ENCODE peak calls at places on chromosome 19, in nine cellular contexts. One of them, this sample, is unnamed.

GRCh38 chr19:40521276-40521675 is 54.5 kb downstream of the SPTBN4 start:
- DNase-seq in uterus: no peak
- DNase-seq in neural progenitor cell: no peak
- DNase-seq in breast epithelium: no peak
- DNase-seq in lung: no peak
- DNase-seq in tibial artery: no peak
- DNase-seq in mammary epithelial cell: no peak
- DNase-seq in lower lobe of right lung: no peak
- DNase-seq in gastrocnemius medialis: no peak
- DNase-seq in this sample: no peak

GRCh38 chr19:7790416-7790815 is 27.4 kb downstream of the CLEC4M start:
- DNase-seq in uterus: no peak
- DNase-seq in neural progenitor cell: no peak
- DNase-seq in breast epithelium: no peak
- DNase-seq in lung: no peak
- DNase-seq in tibial artery: no peak
- DNase-seq in mammary epithelial cell: no peak
- DNase-seq in lower lobe of right lung: no peak
- DNase-seq in gastrocnemius medialis: no peak
- DNase-seq in this sample: no peak

GRCh38 chr19:35752746-35753350 is 4.0 kb downstream of the HSPB6 start:
- DNase-seq in uterus: no peak
- DNase-seq in neural progenitor cell: no peak
- DNase-seq in breast epithelium: no peak
- DNase-seq in lung: no peak
- DNase-seq in tibial artery: no peak
- DNase-seq in mammary epithelial cell: no peak
- DNase-seq in lower lobe of right lung: no peak
- DNase-seq in gastrocnemius medialis: no peak
- DNase-seq in this sample: no peak

GRCh38 chr19:36417752-36418286 is 625 bp downstream of the ZFP82 start:
- DNase-seq in uterus: no peak
- DNase-seq in neural progenitor cell: peak; percentile 63
- DNase-seq in breast epithelium: no peak
- DNase-seq in lung: no peak
- DNase-seq in tibial artery: no peak
- DNase-seq in mammary epithelial cell: no peak
- DNase-seq in lower lobe of right lung: no peak
- DNase-seq in gastrocnemius medialis: no peak
- DNase-seq in this sample: no peak

GRCh38 chr19:38734426-38735256 is 9.6 kb downstream of the CAPN12 start:
- DNase-seq in uterus: peak; percentile 27
- DNase-seq in neural progenitor cell: peak; percentile 41
- DNase-seq in breast epithelium: peak; percentile 42
- DNase-seq in lung: no peak
- DNase-seq in tibial artery: peak; percentile 68
- DNase-seq in mammary epithelial cell: peak; percentile 55
- DNase-seq in lower lobe of right lung: peak; percentile 62
- DNase-seq in gastrocnemius medialis: no peak
- DNase-seq in this sample: peak; percentile 62

GRCh38 chr19:51921949-51922348 is 5.3 kb upstream of the ZNF613 start:
- DNase-seq in uterus: no peak
- DNase-seq in neural progenitor cell: no peak
- DNase-seq in breast epithelium: no peak
- DNase-seq in lung: no peak
- DNase-seq in tibial artery: no peak
- DNase-seq in mammary epithelial cell: no peak
- DNase-seq in lower lobe of right lung: no peak
- DNase-seq in gastrocnemius medialis: no peak
- DNase-seq in this sample: no peak

GRCh38 chr19:6611441-6611852 is 20.5 kb upstream of the CD70 start:
- DNase-seq in uterus: no peak
- DNase-seq in neural progenitor cell: no peak
- DNase-seq in breast epithelium: no peak
- DNase-seq in lung: no peak
- DNase-seq in tibial artery: no peak
- DNase-seq in mammary epithelial cell: peak; percentile 59
- DNase-seq in lower lobe of right lung: no peak
- DNase-seq in gastrocnemius medialis: no peak
- DNase-seq in this sample: no peak

GRCh38 chr19:40718774-40719391 is 2.0 kb downstream of the ITPKC start:
- DNase-seq in uterus: peak; percentile 51
- DNase-seq in neural progenitor cell: peak; percentile 46
- DNase-seq in breast epithelium: peak; percentile 91
- DNase-seq in lung: peak; percentile 84
- DNase-seq in tibial artery: peak; percentile 87
- DNase-seq in mammary epithelial cell: peak; percentile 94
- DNase-seq in lower lobe of right lung: peak; percentile 91
- DNase-seq in gastrocnemius medialis: peak; percentile 85
- DNase-seq in this sample: peak; percentile 88

GRCh38 chr19:33329060-33329459 is 26.7 kb upstream of the CEBPA start:
- DNase-seq in uterus: no peak
- DNase-seq in neural progenitor cell: no peak
- DNase-seq in breast epithelium: no peak
- DNase-seq in lung: no peak
- DNase-seq in tibial artery: no peak
- DNase-seq in mammary epithelial cell: no peak
- DNase-seq in lower lobe of right lung: no peak
- DNase-seq in gastrocnemius medialis: no peak
- DNase-seq in this sample: no peak

GRCh38 chr19:4375620-4376228 is 24.6 kb downstream of the SH3GL1 start:
- DNase-seq in uterus: peak; percentile 54
- DNase-seq in neural progenitor cell: peak; percentile 74
- DNase-seq in breast epithelium: no peak
- DNase-seq in lung: no peak
- DNase-seq in tibial artery: peak; percentile 89
- DNase-seq in mammary epithelial cell: no peak
- DNase-seq in lower lobe of right lung: no peak
- DNase-seq in gastrocnemius medialis: no peak
- DNase-seq in this sample: peak; percentile 42

GRCh38 chr19:49570138-49570856 is 10.1 kb downstream of the NOSIP start:
- DNase-seq in uterus: peak; percentile 75
- DNase-seq in neural progenitor cell: peak; percentile 91
- DNase-seq in breast epithelium: no peak
- DNase-seq in lung: peak; percentile 65
- DNase-seq in tibial artery: no peak
- DNase-seq in mammary epithelial cell: peak; percentile 58
- DNase-seq in lower lobe of right lung: no peak
- DNase-seq in gastrocnemius medialis: no peak
- DNase-seq in this sample: no peak

DNA sequence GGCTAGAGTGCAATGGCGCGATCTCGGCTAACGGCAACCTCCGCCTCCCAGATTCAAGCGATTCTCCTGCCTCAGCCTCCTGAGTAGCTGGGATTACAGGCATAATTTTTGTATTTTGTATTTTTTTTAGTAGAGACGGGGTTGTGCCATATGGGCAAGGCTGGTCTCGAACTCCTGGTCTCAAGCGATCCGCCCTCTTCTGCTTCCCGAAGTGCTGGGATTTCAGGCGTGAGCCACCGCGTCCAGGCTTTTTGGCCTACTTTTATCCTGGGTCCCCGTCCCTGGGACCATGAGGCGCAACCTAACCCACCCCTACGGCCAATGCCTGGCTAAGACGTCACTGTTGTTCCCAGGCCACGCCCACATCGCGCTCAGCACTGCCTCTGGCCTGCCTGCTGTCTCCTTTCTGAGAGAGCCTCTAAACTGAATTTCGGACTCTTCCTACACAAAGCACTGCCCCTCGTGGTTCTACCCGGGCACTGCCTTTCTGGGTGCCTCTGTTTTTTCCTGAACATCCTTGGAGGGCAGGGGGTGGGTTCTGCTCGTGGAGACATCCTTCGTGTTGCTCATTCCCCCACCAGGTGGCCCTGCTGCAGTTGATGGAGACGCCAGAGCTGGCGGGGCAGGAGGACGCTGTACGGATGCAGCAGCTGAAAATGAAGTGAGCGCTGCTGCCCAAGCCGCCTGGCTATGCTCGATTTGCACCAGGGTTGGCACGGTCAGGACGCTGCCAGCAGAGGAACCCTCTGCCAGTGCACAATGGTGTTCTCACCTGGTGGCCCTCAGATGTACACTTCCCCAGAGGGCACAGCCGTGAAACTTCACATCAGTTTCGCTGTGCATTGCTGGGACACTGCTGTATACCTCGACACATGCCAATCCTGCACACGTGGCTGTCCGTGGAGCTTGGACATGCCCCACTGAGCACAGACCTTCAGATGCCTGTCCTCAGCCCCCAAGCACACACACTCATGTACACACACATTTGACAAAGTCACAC is 2.0 kb downstream of the REX1BD start:
- DNase-seq in uterus: no peak
- DNase-seq in neural progenitor cell: peak; percentile 98
- DNase-seq in breast epithelium: peak; percentile 82
- DNase-seq in lung: peak; percentile 41
- DNase-seq in tibial artery: peak; percentile 85
- DNase-seq in mammary epithelial cell: peak; percentile 76
- DNase-seq in lower lobe of right lung: no peak
- DNase-seq in gastrocnemius medialis: peak; percentile 51
- DNase-seq in this sample: peak; percentile 76
- H3K4me1 ChIP-seq in uterus: peaks cover 17% of the 10 kb centered on the region
- H3K4me1 ChIP-seq in neural progenitor cell: peaks cover 18% of the 10 kb centered on the region
- H3K4me1 ChIP-seq in breast epithelium: peaks cover 8% of the 10 kb centered on the region
- H3K4me1 ChIP-seq in lung: peaks cover 11% of the 10 kb centered on the region
- H3K4me1 ChIP-seq in tibial artery: no peaks in the 10 kb centered on the region
- H3K4me1 ChIP-seq in mammary epithelial cell: peaks cover 30% of the 10 kb centered on the region
- H3K4me1 ChIP-seq in lower lobe of right lung: peaks cover 40% of the 10 kb centered on the region
- H3K4me1 ChIP-seq in gastrocnemius medialis: peaks cover 32% of the 10 kb centered on the region
- H3K4me1 ChIP-seq in this sample: peaks cover 18% of the 10 kb centered on the region

DNA sequence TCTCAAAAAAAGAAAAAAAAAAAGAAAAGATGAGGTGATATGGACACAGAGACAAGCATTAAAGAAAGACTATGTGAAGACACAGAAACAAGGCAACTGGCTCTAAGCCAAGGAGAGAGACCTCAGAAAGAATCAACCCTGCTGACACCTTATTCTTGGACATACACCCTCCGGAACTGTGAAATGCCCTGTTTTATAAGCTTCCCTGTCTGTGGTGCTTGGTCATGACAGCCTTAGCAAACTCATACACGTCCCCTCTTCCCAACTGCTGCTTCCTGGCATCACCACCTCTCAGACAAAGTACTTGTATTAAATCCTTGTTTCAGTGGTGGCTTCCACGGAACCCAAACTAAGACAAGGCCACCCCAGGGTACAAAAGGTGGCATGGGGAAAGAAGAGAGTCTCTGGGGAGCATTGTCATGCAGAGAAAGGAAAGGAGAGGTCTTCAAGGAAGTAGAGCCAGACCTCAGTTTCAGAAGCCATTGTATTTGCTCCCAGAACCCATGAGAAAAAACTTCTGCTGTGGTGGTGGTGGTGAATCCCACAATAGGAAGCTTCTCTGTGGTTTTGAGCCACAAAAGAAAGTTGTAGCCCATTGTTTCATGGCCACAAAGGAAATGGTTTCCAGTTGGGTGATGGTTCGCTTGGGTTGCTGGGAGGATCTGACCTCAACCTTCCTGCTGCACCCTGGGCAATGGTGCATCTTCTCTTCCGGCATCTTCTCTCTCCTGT is 16.3 kb upstream of the TSPAN16 start:
- DNase-seq in uterus: no peak
- DNase-seq in neural progenitor cell: no peak
- DNase-seq in breast epithelium: no peak
- DNase-seq in lung: no peak
- DNase-seq in tibial artery: no peak
- DNase-seq in mammary epithelial cell: no peak
- DNase-seq in lower lobe of right lung: no peak
- DNase-seq in gastrocnemius medialis: no peak
- DNase-seq in this sample: no peak
- H3K27me3 ChIP-seq in uterus: no peaks in the 10 kb centered on the region
- H3K27me3 ChIP-seq in neural progenitor cell: no peaks in the 10 kb centered on the region
- H3K27me3 ChIP-seq in breast epithelium: no peaks in the 10 kb centered on the region
- H3K27me3 ChIP-seq in lung: no peaks in the 10 kb centered on the region
- H3K27me3 ChIP-seq in tibial artery: peaks cover 4% of the 10 kb centered on the region
- H3K27me3 ChIP-seq in mammary epithelial cell: no peaks in the 10 kb centered on the region
- H3K27me3 ChIP-seq in lower lobe of right lung: peaks cover 6% of the 10 kb centered on the region
- H3K27me3 ChIP-seq in gastrocnemius medialis: no peaks in the 10 kb centered on the region
- H3K27me3 ChIP-seq in this sample: no peaks in the 10 kb centered on the region

GRCh38 chr19:10104130-10104513 is 1.6 kb upstream of the ANGPTL6 start:
- DNase-seq in uterus: no peak
- DNase-seq in neural progenitor cell: no peak
- DNase-seq in breast epithelium: no peak
- DNase-seq in lung: no peak
- DNase-seq in tibial artery: no peak
- DNase-seq in mammary epithelial cell: no peak
- DNase-seq in lower lobe of right lung: no peak
- DNase-seq in gastrocnemius medialis: no peak
- DNase-seq in this sample: no peak
- H3K4me1 ChIP-seq in uterus: peaks cover 9% of the 10 kb centered on the region
- H3K4me1 ChIP-seq in neural progenitor cell: peaks cover 7% of the 10 kb centered on the region
- H3K4me1 ChIP-seq in breast epithelium: peaks cover 8% of the 10 kb centered on the region
- H3K4me1 ChIP-seq in lung: peaks cover 6% of the 10 kb centered on the region
- H3K4me1 ChIP-seq in tibial artery: no peaks in the 10 kb centered on the region
- H3K4me1 ChIP-seq in mammary epithelial cell: peaks cover 14% of the 10 kb centered on the region
- H3K4me1 ChIP-seq in lower lobe of right lung: peaks cover 25% of the 10 kb centered on the region
- H3K4me1 ChIP-seq in gastrocnemius medialis: peaks cover 7% of the 10 kb centered on the region
- H3K4me1 ChIP-seq in this sample: peaks cover 11% of the 10 kb centered on the region

GRCh38 chr19:46634045-46634655 is 1.9 kb downstream of the GNG8 start:
- DNase-seq in uterus: peak; percentile 94
- DNase-seq in neural progenitor cell: peak; percentile 95
- DNase-seq in breast epithelium: peak; percentile 87
- DNase-seq in lung: peak; percentile 90
- DNase-seq in tibial artery: peak; percentile 93
- DNase-seq in mammary epithelial cell: peak; percentile 85
- DNase-seq in lower lobe of right lung: peak; percentile 88
- DNase-seq in gastrocnemius medialis: peak; percentile 64
- DNase-seq in this sample: peak; percentile 81

GRCh38 chr19:46634656-46635218 is 1.3 kb downstream of the GNG8 start:
- DNase-seq in uterus: no peak
- DNase-seq in neural progenitor cell: peak; percentile 55
- DNase-seq in breast epithelium: no peak
- DNase-seq in lung: no peak
- DNase-seq in tibial artery: no peak
- DNase-seq in mammary epithelial cell: no peak
- DNase-seq in lower lobe of right lung: no peak
- DNase-seq in gastrocnemius medialis: no peak
- DNase-seq in this sample: no peak

GRCh38 chr19:46639356-46640061 is 3.5 kb upstream of the GNG8 start:
- DNase-seq in uterus: peak; percentile 84
- DNase-seq in neural progenitor cell: peak; percentile 86
- DNase-seq in breast epithelium: no peak
- DNase-seq in lung: no peak
- DNase-seq in tibial artery: no peak
- DNase-seq in mammary epithelial cell: no peak
- DNase-seq in lower lobe of right lung: peak; percentile 65
- DNase-seq in gastrocnemius medialis: no peak
- DNase-seq in this sample: peak; percentile 66

GRCh38 chr19:46635920-46636761 is at the start of gene GNG8:
- DNase-seq in uterus: no peak
- DNase-seq in neural progenitor cell: peak; percentile 72
- DNase-seq in breast epithelium: no peak
- DNase-seq in lung: no peak
- DNase-seq in tibial artery: no peak
- DNase-seq in mammary epithelial cell: no peak
- DNase-seq in lower lobe of right lung: no peak
- DNase-seq in gastrocnemius medialis: no peak
- DNase-seq in this sample: no peak

DNA sequence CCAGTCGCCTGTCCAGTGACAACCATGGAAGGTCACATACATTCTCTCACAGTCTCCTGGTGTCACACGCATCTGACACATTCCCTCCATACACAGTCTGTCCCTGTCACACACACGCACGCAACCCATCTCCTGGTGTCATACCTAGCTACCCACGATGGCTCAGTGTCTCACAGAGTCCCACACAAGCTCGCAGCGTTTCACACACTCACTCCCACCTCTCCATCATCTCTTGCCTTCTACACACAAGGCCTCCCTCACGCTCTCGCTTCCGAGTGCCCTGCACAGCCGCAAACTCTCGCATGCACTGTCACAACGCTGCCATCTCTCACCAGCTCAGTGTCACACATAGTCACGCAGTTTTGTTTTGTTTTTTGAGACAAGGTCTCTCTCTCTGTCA is 1.2 kb upstream of the GNG8 start:
- DNase-seq in uterus: no peak
- DNase-seq in neural progenitor cell: no peak
- DNase-seq in breast epithelium: no peak
- DNase-seq in lung: no peak
- DNase-seq in tibial artery: no peak
- DNase-seq in mammary epithelial cell: no peak
- DNase-seq in lower lobe of right lung: no peak
- DNase-seq in gastrocnemius medialis: no peak
- DNase-seq in this sample: no peak
- H3K27me3 ChIP-seq in uterus: no peaks in the 10 kb centered on the region
- H3K27me3 ChIP-seq in neural progenitor cell: peaks cover 89% of the 10 kb centered on the region
- H3K27me3 ChIP-seq in breast epithelium: no peaks in the 10 kb centered on the region
- H3K27me3 ChIP-seq in lung: no peaks in the 10 kb centered on the region
- H3K27me3 ChIP-seq in tibial artery: no peaks in the 10 kb centered on the region
- H3K27me3 ChIP-seq in mammary epithelial cell: peaks cover 3% of the 10 kb centered on the region
- H3K27me3 ChIP-seq in lower lobe of right lung: peaks cover 37% of the 10 kb centered on the region
- H3K27me3 ChIP-seq in gastrocnemius medialis: peaks cover 60% of the 10 kb centered on the region
- H3K27me3 ChIP-seq in this sample: peaks cover 71% of the 10 kb centered on the region